ENCODE peak calls at places on chromosomes 1 and 21, in nine cellular contexts. P is kidney epithelial cell; O is H9; D is lung; B is heart right ventricle; F is HFFc6; C is mucosa of descending colon; Z is lower lobe of right lung; W is CD8-positive, alpha-beta T cell. J is an unnamed sample.
A peak's percentile ranks its signal among the peaks of the same experiment; 100 is the strongest.

GRCh38 chr1:51517361-51518032 is 1.6 kb downstream of the EPS15 start:
- DNase-seq in P (no peak), O (no peak), D (no peak), B (no peak), F (no peak), C (no peak), Z (no peak), W (no peak), J (no peak)

GRCh38 chr21:29215709-29216108 is 83.0 kb upstream of the BACH1 start:
- DNase-seq in P (no peak), O (no peak), D (no peak), B (no peak), F (no peak), C (no peak), Z (no peak), W (no peak), J (peak; percentile 67)

GRCh38 chr21:33844104-33844889 is 71.3 kb downstream of the ATP5PO start:
- DNase-seq in P (no peak), O (no peak), D (no peak), B (peak; percentile 37), F (peak; percentile 77), C (no peak), Z (no peak), W (no peak), J (peak; percentile 54)

GRCh38 chr1:19758227-19758830 is 41.4 kb downstream of the TMCO4 start:
- DNase-seq in P (peak; percentile 84), O (no peak), D (no peak), B (no peak), F (peak; percentile 96), C (no peak), Z (no peak), W (no peak), J (peak; percentile 85)

GRCh38 chr1:96962807-96963206 is 241.2 kb downstream of the PTBP2 start:
- DNase-seq in P (peak; percentile 9), O (no peak), D (no peak), B (no peak), F (no peak), C (no peak), Z (no peak), W (no peak), J (no peak)

GRCh38 chr1:74396942-74397341 is 115.5 kb downstream of the LRRC53 start:
- DNase-seq in P (no peak), O (no peak), D (no peak), B (peak; percentile 27), F (no peak), C (no peak), Z (no peak), W (no peak), J (peak; percentile 1)

GRCh38 chr21:34889537-34890257 is 159.4 kb downstream of the RUNX1 start:
- DNase-seq in P (no peak), O (peak; percentile 51), D (peak; percentile 79), B (peak; percentile 78), F (peak; percentile 69), C (peak; percentile 90), Z (peak; percentile 89), W (peak; percentile 60), J (peak; percentile 86)

GRCh38 chr21:42195378-42196031 is 23.4 kb upstream of the ABCG1 start:
- DNase-seq in P (no peak), O (no peak), D (peak; percentile 45), B (no peak), F (no peak), C (no peak), Z (peak; percentile 84), W (no peak), J (peak; percentile 23)

GRCh38 chr1:161071886-161072371 is 2.2 kb upstream of the ARHGAP30 start:
- DNase-seq in P (no peak), O (peak; percentile 77), D (peak; percentile 65), B (peak; percentile 54), F (peak; percentile 28), C (peak; percentile 64), Z (peak; percentile 86), W (peak; percentile 25), J (peak; percentile 73)

GRCh38 chr1:30811187-30811586 is 53.6 kb upstream of the LAPTM5 start:
- DNase-seq in P (no peak), O (no peak), D (no peak), B (no peak), F (no peak), C (no peak), Z (no peak), W (no peak), J (no peak)

GRCh38 chr21:34499116-34499515 is 12.9 kb downstream of the KCNE1 start:
- DNase-seq in P (no peak), O (no peak), D (no peak), B (no peak), F (no peak), C (no peak), Z (no peak), W (no peak), J (no peak)

GRCh38 chr1:153977250-153978240 is at the start of gene JTB:
- DNase-seq in P (no peak), O (peak; percentile 82), D (peak; percentile 92), B (peak; percentile 87), F (peak; percentile 79), C (peak; percentile 94), Z (peak; percentile 95), W (peak; percentile 71), J (peak; percentile 80)

GRCh38 chr1:58922302-58923089 is 138.6 kb upstream of the JUN start:
- DNase-seq in P (no peak), O (no peak), D (peak; percentile 74), B (peak; percentile 65), F (no peak), C (peak; percentile 89), Z (peak; percentile 86), W (peak; percentile 17), J (peak; percentile 40)

GRCh38 chr1:58699011-58699762 is 675 bp downstream of the MYSM1 start:
- DNase-seq in P (no peak), O (no peak), D (no peak), B (no peak), F (no peak), C (no peak), Z (no peak), W (no peak), J (no peak)

GRCh38 chr1:202806845-202807366 is 1.3 kb downstream of the KDM5B start:
- DNase-seq in P (no peak), O (no peak), D (no peak), B (peak; percentile 19), F (no peak), C (peak; percentile 64), Z (no peak), W (no peak), J (no peak)

GRCh38 chr1:180131510-180131909 is 23.2 kb upstream of the QSOX1 start:
- DNase-seq in P (peak; percentile 29), O (no peak), D (no peak), B (no peak), F (peak; percentile 91), C (no peak), Z (peak; percentile 71), W (no peak), J (peak; percentile 97)

GRCh38 chr1:115679141-115679611 is 37.4 kb downstream of the VANGL1 start:
- DNase-seq in P (no peak), O (no peak), D (no peak), B (peak; percentile 33), F (peak; percentile 60), C (no peak), Z (no peak), W (no peak), J (peak; percentile 79)

GRCh38 chr21:42590431-42591131 is 62.8 kb upstream of the PDE9A start:
- DNase-seq in P (no peak), O (no peak), D (no peak), B (no peak), F (no peak), C (no peak), Z (no peak), W (peak; percentile 9), J (no peak)

GRCh38 chr21:39204134-39204533 is 20.9 kb upstream of the PSMG1 start:
- DNase-seq in P (no peak), O (no peak), D (no peak), B (no peak), F (no peak), C (no peak), Z (no peak), W (no peak), J (no peak)
- TF ChIP-seq CTCF in P (peak; percentile 19), O (peak; percentile 45), D (no peak), B (no peak), F (peak; percentile 60), C (no peak), Z (no peak), W (peak; percentile 29), J (no peak)

GRCh38 chr1:28518000-28518744 is 12.3 kb downstream of the RCC1 start:
- DNase-seq in P (no peak), O (peak; percentile 92), D (peak; percentile 94), B (peak; percentile 92), F (peak; percentile 81), C (peak; percentile 93), Z (peak; percentile 95), W (peak; percentile 83), J (peak; percentile 95)

GRCh38 chr1:28519946-28520725 is 14.3 kb downstream of the RCC1 start:
- DNase-seq in P (no peak), O (no peak), D (no peak), B (no peak), F (no peak), C (no peak), Z (no peak), W (no peak), J (no peak)

GRCh38 chr1:28518745-28519341 is 13.0 kb downstream of the RCC1 start:
- DNase-seq in P (no peak), O (no peak), D (no peak), B (no peak), F (peak; percentile 31), C (no peak), Z (no peak), W (no peak), J (no peak)

GRCh38 chr1:28516518-28516956 is 10.7 kb downstream of the RCC1 start:
- DNase-seq in P (no peak), O (no peak), D (no peak), B (no peak), F (peak; percentile 25), C (no peak), Z (no peak), W (no peak), J (no peak)

GRCh38 chr1:28517649-28517999 is 11.8 kb downstream of the RCC1 start:
- DNase-seq in P (no peak), O (peak; percentile 54), D (no peak), B (no peak), F (peak; percentile 49), C (no peak), Z (no peak), W (no peak), J (no peak)
- TF ChIP-seq CTCF in P (no peak), O (no peak), D (no peak), B (no peak), F (no peak), C (no peak), Z (no peak), W (no peak), J (no peak)

DNA sequence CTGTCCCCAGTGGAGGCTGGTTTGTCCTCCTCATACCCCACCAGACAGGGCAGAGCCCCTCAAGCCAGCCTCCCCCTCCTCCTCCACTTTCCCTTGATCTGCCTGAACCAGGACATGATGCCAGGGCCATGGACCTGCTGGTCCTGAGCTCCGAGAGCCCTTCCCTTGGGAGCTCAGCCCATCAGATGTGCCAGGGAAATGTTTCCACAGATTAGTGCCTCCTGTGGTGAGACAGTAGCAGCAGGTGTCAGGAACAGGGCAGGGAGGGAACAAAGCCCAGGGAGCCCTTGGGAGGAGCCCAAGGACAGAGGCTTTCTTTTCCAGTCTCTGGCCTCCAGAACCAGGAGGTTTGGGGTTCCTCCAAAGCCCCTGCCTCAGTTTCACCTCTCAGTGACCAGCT is 14.6 kb upstream of the SLC41A1 start:
- DNase-seq in P (no peak), O (no peak), D (no peak), B (no peak), F (no peak), C (no peak), Z (no peak), W (no peak), J (no peak)
- TF ChIP-seq CTCF in P (no peak), O (no peak), D (no peak), B (no peak), F (peak; percentile 10), C (no peak), Z (no peak), W (no peak), J (no peak)

GRCh38 chr1:248759644-248760043 is 4.1 kb upstream of the LYPD8 start:
- DNase-seq in P (no peak), O (no peak), D (no peak), B (no peak), F (no peak), C (no peak), Z (no peak), W (no peak), J (no peak)
- TF ChIP-seq CTCF in P (no peak), O (no peak), D (no peak), B (no peak), F (no peak), C (no peak), Z (no peak), W (no peak), J (no peak)

J was measured in foreskin fibroblast.